ENCODE peak calls at places on chromosomes 12 and 14, in five cellular contexts. S, B, H, X and L are unnamed samples.

GRCh38 chr12:96401061-96401871 is 1.0 kb upstream of the CDK17 start:
- DNase-seq in S (no peak), B (peak; percentile 77), H (peak; percentile 87), X (peak; percentile 9), L (peak; percentile 38)

GRCh38 chr14:28101992-28102391 is 664.6 kb upstream of the FOXG1 start:
- DNase-seq in S (no peak), B (no peak), H (no peak), X (no peak), L (peak; percentile 22)

GRCh38 chr14:32307881-32308582 is 21.1 kb upstream of the AKAP6 start:
- DNase-seq in S (no peak), B (no peak), H (no peak), X (peak; percentile 2), L (no peak)

GRCh38 chr12:109753054-109753401 is 39.4 kb downstream of the FAM222A start:
- DNase-seq in S (no peak), B (no peak), H (no peak), X (no peak), L (no peak)

GRCh38 chr12:2691340-2692111 is 103.2 kb upstream of the FKBP4 start:
- DNase-seq in S (peak; percentile 26), B (peak; percentile 83), H (peak; percentile 16), X (no peak), L (no peak)

GRCh38 chr12:23361971-23362370 is 587.5 kb downstream of the SOX5 start:
- DNase-seq in S (no peak), B (no peak), H (no peak), X (no peak), L (no peak)

GRCh38 chr12:49428652-49429549 is 61.6 kb downstream of the SPATS2 start:
- DNase-seq in S (no peak), B (peak; percentile 34), H (peak; percentile 76), X (no peak), L (no peak)

GRCh38 chr14:75542585-75543091 is 20.4 kb downstream of the BATF start:
- DNase-seq in S (peak; percentile 76), B (peak; percentile 85), H (peak; percentile 85), X (peak; percentile 46), L (no peak)

GRCh38 chr14:31992051-31992450 is 85.1 kb upstream of the ARHGAP5 start:
- DNase-seq in S (no peak), B (no peak), H (peak; percentile 92), X (no peak), L (no peak)